ENCODE peak calls at places on chromosomes 3 and 15, in eight cellular contexts. One of them, this sample, is unnamed.

GRCh38 chr3:119333773-119334492 is 39.8 kb downstream of the ARHGAP31 start:
- DNase-seq in transverse colon: no peak
- DNase-seq in fibroblast of lung: no peak
- DNase-seq in prostate gland: no peak
- DNase-seq in lower leg skin: no peak
- DNase-seq in choroid plexus epithelial cell: no peak
- DNase-seq in heart left ventricle: peak; percentile 61
- DNase-seq in left ventricle myocardium inferior: peak; percentile 72
- DNase-seq in this sample: no peak

GRCh38 chr3:195236801-195237570 is 34.0 kb downstream of the XXYLT1 start:
- DNase-seq in transverse colon: no peak
- DNase-seq in fibroblast of lung: no peak
- DNase-seq in prostate gland: no peak
- DNase-seq in lower leg skin: peak; percentile 75
- DNase-seq in choroid plexus epithelial cell: no peak
- DNase-seq in heart left ventricle: no peak
- DNase-seq in left ventricle myocardium inferior: no peak
- DNase-seq in this sample: no peak

GRCh38 chr15:48202068-48202467 is 4.0 kb upstream of the SLC12A1 start:
- DNase-seq in transverse colon: no peak
- DNase-seq in fibroblast of lung: no peak
- DNase-seq in prostate gland: no peak
- DNase-seq in lower leg skin: no peak
- DNase-seq in choroid plexus epithelial cell: no peak
- DNase-seq in heart left ventricle: no peak
- DNase-seq in left ventricle myocardium inferior: no peak
- DNase-seq in this sample: no peak

GRCh38 chr15:65476942-65477341 is 40.5 kb downstream of the DPP8 start:
- DNase-seq in transverse colon: no peak
- DNase-seq in fibroblast of lung: peak; percentile 90
- DNase-seq in prostate gland: no peak
- DNase-seq in lower leg skin: no peak
- DNase-seq in choroid plexus epithelial cell: peak; percentile 86
- DNase-seq in heart left ventricle: no peak
- DNase-seq in left ventricle myocardium inferior: no peak
- DNase-seq in this sample: peak; percentile 72

GRCh38 chr3:15556512-15556911 is 35.0 kb upstream of the COLQ start:
- DNase-seq in transverse colon: no peak
- DNase-seq in fibroblast of lung: no peak
- DNase-seq in prostate gland: no peak
- DNase-seq in lower leg skin: no peak
- DNase-seq in choroid plexus epithelial cell: no peak
- DNase-seq in heart left ventricle: no peak
- DNase-seq in left ventricle myocardium inferior: no peak
- DNase-seq in this sample: no peak

GRCh38 chr15:60580650-60581415 is 101.9 kb upstream of the ICE2 start:
- DNase-seq in transverse colon: no peak
- DNase-seq in fibroblast of lung: no peak
- DNase-seq in prostate gland: no peak
- DNase-seq in lower leg skin: no peak
- DNase-seq in choroid plexus epithelial cell: peak; percentile 88
- DNase-seq in heart left ventricle: no peak
- DNase-seq in left ventricle myocardium inferior: no peak
- DNase-seq in this sample: no peak

GRCh38 chr3:101574388-101575156 is 592 bp downstream of the PCNP start:
- DNase-seq in transverse colon: peak; percentile 44
- DNase-seq in fibroblast of lung: peak; percentile 61
- DNase-seq in prostate gland: peak; percentile 46
- DNase-seq in lower leg skin: peak; percentile 89
- DNase-seq in choroid plexus epithelial cell: peak; percentile 58
- DNase-seq in heart left ventricle: peak; percentile 55
- DNase-seq in left ventricle myocardium inferior: peak; percentile 43
- DNase-seq in this sample: peak; percentile 45

GRCh38 chr3:195900426-195901355 is 7.7 kb downstream of the TNK2 start:
- DNase-seq in transverse colon: peak; percentile 46
- DNase-seq in fibroblast of lung: peak; percentile 56
- DNase-seq in prostate gland: no peak
- DNase-seq in lower leg skin: no peak
- DNase-seq in choroid plexus epithelial cell: no peak
- DNase-seq in heart left ventricle: peak; percentile 61
- DNase-seq in left ventricle myocardium inferior: peak; percentile 57
- DNase-seq in this sample: no peak

GRCh38 chr3:40731445-40731844 is 206.7 kb downstream of the ZNF621 start:
- DNase-seq in transverse colon: no peak
- DNase-seq in fibroblast of lung: no peak
- DNase-seq in prostate gland: no peak
- DNase-seq in lower leg skin: no peak
- DNase-seq in choroid plexus epithelial cell: no peak
- DNase-seq in heart left ventricle: no peak
- DNase-seq in left ventricle myocardium inferior: no peak
- DNase-seq in this sample: no peak

GRCh38 chr15:72685925-72686794 is at the start of the genes BBS4 and HIGD2B:
- DNase-seq in transverse colon: peak; percentile 92
- DNase-seq in fibroblast of lung: peak; percentile 83
- DNase-seq in prostate gland: peak; percentile 86
- DNase-seq in lower leg skin: peak; percentile 97
- DNase-seq in choroid plexus epithelial cell: peak; percentile 85
- DNase-seq in heart left ventricle: peak; percentile 89
- DNase-seq in left ventricle myocardium inferior: peak; percentile 88
- DNase-seq in this sample: peak; percentile 80

GRCh38 chr3:50352762-50353161 is 2.1 kb downstream of the CYB561D2 start:
- DNase-seq in transverse colon: no peak
- DNase-seq in fibroblast of lung: no peak
- DNase-seq in prostate gland: no peak
- DNase-seq in lower leg skin: no peak
- DNase-seq in choroid plexus epithelial cell: peak; percentile 48
- DNase-seq in heart left ventricle: no peak
- DNase-seq in left ventricle myocardium inferior: no peak
- DNase-seq in this sample: no peak

GRCh38 chr15:68022061-68022460 is 32.1 kb upstream of the PIAS1 start:
- DNase-seq in transverse colon: peak; percentile 28
- DNase-seq in fibroblast of lung: no peak
- DNase-seq in prostate gland: peak; percentile 45
- DNase-seq in lower leg skin: no peak
- DNase-seq in choroid plexus epithelial cell: no peak
- DNase-seq in heart left ventricle: no peak
- DNase-seq in left ventricle myocardium inferior: peak; percentile 32
- DNase-seq in this sample: no peak

GRCh38 chr3:147333098-147333497 is 73.2 kb downstream of the ZIC4 start:
- DNase-seq in transverse colon: no peak
- DNase-seq in fibroblast of lung: no peak
- DNase-seq in prostate gland: no peak
- DNase-seq in lower leg skin: no peak
- DNase-seq in choroid plexus epithelial cell: no peak
- DNase-seq in heart left ventricle: no peak
- DNase-seq in left ventricle myocardium inferior: no peak
- DNase-seq in this sample: no peak

GRCh38 chr3:17577795-17578520 is 164.5 kb downstream of the TBC1D5 start:
- DNase-seq in transverse colon: no peak
- DNase-seq in fibroblast of lung: peak; percentile 15
- DNase-seq in prostate gland: no peak
- DNase-seq in lower leg skin: no peak
- DNase-seq in choroid plexus epithelial cell: peak; percentile 9
- DNase-seq in heart left ventricle: no peak
- DNase-seq in left ventricle myocardium inferior: no peak
- DNase-seq in this sample: no peak

GRCh38 chr15:44468713-44469385 is 41.4 kb downstream of the CTDSPL2 start:
- DNase-seq in transverse colon: no peak
- DNase-seq in fibroblast of lung: peak; percentile 65
- DNase-seq in prostate gland: no peak
- DNase-seq in lower leg skin: no peak
- DNase-seq in choroid plexus epithelial cell: peak; percentile 66
- DNase-seq in heart left ventricle: no peak
- DNase-seq in left ventricle myocardium inferior: no peak
- DNase-seq in this sample: peak; percentile 65

GRCh38 chr3:33377489-33377888 is 62.7 kb downstream of the UBP1 start:
- DNase-seq in transverse colon: no peak
- DNase-seq in fibroblast of lung: no peak
- DNase-seq in prostate gland: no peak
- DNase-seq in lower leg skin: no peak
- DNase-seq in choroid plexus epithelial cell: no peak
- DNase-seq in heart left ventricle: no peak
- DNase-seq in left ventricle myocardium inferior: no peak
- DNase-seq in this sample: no peak

GRCh38 chr15:100120111-100120510 is 221.7 kb downstream of the ADAMTS17 start:
- DNase-seq in transverse colon: no peak
- DNase-seq in fibroblast of lung: no peak
- DNase-seq in prostate gland: no peak
- DNase-seq in lower leg skin: no peak
- DNase-seq in choroid plexus epithelial cell: no peak
- DNase-seq in heart left ventricle: no peak
- DNase-seq in left ventricle myocardium inferior: no peak
- DNase-seq in this sample: no peak

GRCh38 chr3:100769693-100770092 is 60.4 kb downstream of the TFG start:
- DNase-seq in transverse colon: no peak
- DNase-seq in fibroblast of lung: no peak
- DNase-seq in prostate gland: no peak
- DNase-seq in lower leg skin: no peak
- DNase-seq in choroid plexus epithelial cell: no peak
- DNase-seq in heart left ventricle: no peak
- DNase-seq in left ventricle myocardium inferior: no peak
- DNase-seq in this sample: no peak

GRCh38 chr3:39096775-39097174 is 10.7 kb downstream of the GORASP1 start:
- DNase-seq in transverse colon: no peak
- DNase-seq in fibroblast of lung: no peak
- DNase-seq in prostate gland: no peak
- DNase-seq in lower leg skin: no peak
- DNase-seq in choroid plexus epithelial cell: peak; percentile 56
- DNase-seq in heart left ventricle: no peak
- DNase-seq in left ventricle myocardium inferior: no peak
- DNase-seq in this sample: peak; percentile 16

GRCh38 chr3:172097585-172097984 is 58.2 kb downstream of the FNDC3B start:
- DNase-seq in transverse colon: no peak
- DNase-seq in fibroblast of lung: no peak
- DNase-seq in prostate gland: no peak
- DNase-seq in lower leg skin: no peak
- DNase-seq in choroid plexus epithelial cell: no peak
- DNase-seq in heart left ventricle: no peak
- DNase-seq in left ventricle myocardium inferior: no peak
- DNase-seq in this sample: no peak

GRCh38 chr3:172096881-172097420 is 57.6 kb downstream of the FNDC3B start:
- DNase-seq in transverse colon: no peak
- DNase-seq in fibroblast of lung: peak; percentile 74
- DNase-seq in prostate gland: no peak
- DNase-seq in lower leg skin: no peak
- DNase-seq in choroid plexus epithelial cell: peak; percentile 80
- DNase-seq in heart left ventricle: no peak
- DNase-seq in left ventricle myocardium inferior: no peak
- DNase-seq in this sample: peak; percentile 71

GRCh38 chr3:172092658-172093057 is 53.3 kb downstream of the FNDC3B start:
- DNase-seq in transverse colon: no peak
- DNase-seq in fibroblast of lung: no peak
- DNase-seq in prostate gland: no peak
- DNase-seq in lower leg skin: no peak
- DNase-seq in choroid plexus epithelial cell: no peak
- DNase-seq in heart left ventricle: no peak
- DNase-seq in left ventricle myocardium inferior: no peak
- DNase-seq in this sample: peak; percentile 30

GRCh38 chr3:172098698-172099494 is 59.5 kb downstream of the FNDC3B start:
- DNase-seq in transverse colon: no peak
- DNase-seq in fibroblast of lung: no peak
- DNase-seq in prostate gland: no peak
- DNase-seq in lower leg skin: no peak
- DNase-seq in choroid plexus epithelial cell: peak; percentile 48
- DNase-seq in heart left ventricle: no peak
- DNase-seq in left ventricle myocardium inferior: no peak
- DNase-seq in this sample: no peak

GRCh38 chr3:172094621-172095557 is 55.5 kb downstream of the FNDC3B start:
- DNase-seq in transverse colon: peak; percentile 49
- DNase-seq in fibroblast of lung: peak; percentile 28
- DNase-seq in prostate gland: no peak
- DNase-seq in lower leg skin: no peak
- DNase-seq in choroid plexus epithelial cell: peak; percentile 46
- DNase-seq in heart left ventricle: no peak
- DNase-seq in left ventricle myocardium inferior: no peak
- DNase-seq in this sample: peak; percentile 34
- TF ChIP-seq CTCF in transverse colon: no peak
- TF ChIP-seq CTCF in fibroblast of lung: no peak
- TF ChIP-seq CTCF in prostate gland: no peak
- TF ChIP-seq CTCF in lower leg skin: no peak
- TF ChIP-seq CTCF in choroid plexus epithelial cell: peak; percentile 30
- TF ChIP-seq CTCF in heart left ventricle: no peak
- TF ChIP-seq CTCF in left ventricle myocardium inferior: peak; percentile 12
- TF ChIP-seq CTCF in this sample: peak; percentile 37

GRCh38 chr3:141489184-141489583 is 2.4 kb downstream of the RASA2 start:
- DNase-seq in transverse colon: no peak
- DNase-seq in fibroblast of lung: no peak
- DNase-seq in prostate gland: no peak
- DNase-seq in lower leg skin: no peak
- DNase-seq in choroid plexus epithelial cell: no peak
- DNase-seq in heart left ventricle: no peak
- DNase-seq in left ventricle myocardium inferior: no peak
- DNase-seq in this sample: no peak
- H3K4me3 ChIP-seq in transverse colon: no peak overlapping the region
- H3K4me3 ChIP-seq in fibroblast of lung: no peak overlapping the region
- H3K4me3 ChIP-seq in prostate gland: no peak overlapping the region
- H3K4me3 ChIP-seq in lower leg skin: no peak overlapping the region
- H3K4me3 ChIP-seq in choroid plexus epithelial cell: no peak overlapping the region
- H3K4me3 ChIP-seq in heart left ventricle: no peak overlapping the region
- H3K4me3 ChIP-seq in left ventricle myocardium inferior: no peak overlapping the region
- H3K4me3 ChIP-seq in this sample: no peak overlapping the region

GRCh38 chr3:93931597-93932229 is 42.0 kb downstream of the PROS1 start:
- DNase-seq in transverse colon: no peak
- DNase-seq in fibroblast of lung: peak; percentile 26
- DNase-seq in prostate gland: no peak
- DNase-seq in lower leg skin: no peak
- DNase-seq in choroid plexus epithelial cell: no peak
- DNase-seq in heart left ventricle: no peak
- DNase-seq in left ventricle myocardium inferior: no peak
- DNase-seq in this sample: no peak
- TF ChIP-seq CTCF in transverse colon: no peak
- TF ChIP-seq CTCF in fibroblast of lung: no peak
- TF ChIP-seq CTCF in prostate gland: no peak
- TF ChIP-seq CTCF in lower leg skin: no peak
- TF ChIP-seq CTCF in choroid plexus epithelial cell: no peak
- TF ChIP-seq CTCF in heart left ventricle: no peak
- TF ChIP-seq CTCF in left ventricle myocardium inferior: no peak
- TF ChIP-seq CTCF in this sample: no peak

DNA sequence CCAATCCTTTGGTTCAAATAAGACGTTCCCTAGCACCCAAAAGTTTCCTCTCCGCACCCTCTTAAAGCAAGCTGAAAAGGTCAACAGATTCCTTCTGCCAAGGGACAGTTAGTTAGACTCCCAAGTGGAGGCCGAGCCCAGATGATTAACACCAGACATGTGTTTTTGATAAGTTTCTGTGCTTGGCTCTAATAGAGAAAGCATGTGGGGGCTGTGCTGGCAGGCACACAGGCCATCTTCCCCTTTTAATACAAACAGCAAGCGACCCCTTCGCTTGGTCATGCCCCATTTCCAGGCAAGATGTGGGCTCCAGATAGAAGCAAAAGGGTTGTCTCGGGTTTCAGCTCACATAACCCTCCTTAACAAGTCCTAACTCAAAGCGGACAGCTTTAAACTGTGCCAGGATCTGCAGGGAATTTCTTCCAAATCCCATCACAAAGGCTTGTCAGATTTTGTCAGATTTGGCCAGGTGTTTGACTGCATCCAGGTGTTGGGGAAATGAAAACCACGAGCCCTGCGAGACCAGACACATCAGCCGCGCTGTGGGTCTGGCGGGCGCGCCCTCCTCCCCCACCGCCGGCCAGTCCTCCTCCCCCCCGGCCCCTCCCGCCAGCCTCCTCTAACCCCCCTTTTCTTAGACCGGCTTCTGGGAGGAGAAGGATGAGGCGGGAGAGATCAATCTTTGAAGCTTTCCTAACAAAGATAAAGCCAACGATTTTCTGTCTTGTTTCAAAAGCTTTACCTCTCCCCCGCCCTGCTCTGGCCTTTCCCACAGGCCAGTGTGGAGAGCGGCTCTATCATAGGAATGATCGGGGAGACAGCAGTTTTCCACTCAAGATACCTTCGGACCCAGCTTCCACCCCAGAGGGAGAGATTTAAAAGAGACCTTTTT is 3.4 kb downstream of the HES1 start:
- DNase-seq in transverse colon: no peak
- DNase-seq in fibroblast of lung: no peak
- DNase-seq in prostate gland: peak; percentile 77
- DNase-seq in lower leg skin: no peak
- DNase-seq in choroid plexus epithelial cell: peak; percentile 79
- DNase-seq in heart left ventricle: peak; percentile 54
- DNase-seq in left ventricle myocardium inferior: peak; percentile 33
- DNase-seq in this sample: peak; percentile 67
- H3K4me3 ChIP-seq in transverse colon: no peak overlapping the region
- H3K4me3 ChIP-seq in fibroblast of lung: no peak overlapping the region
- H3K4me3 ChIP-seq in prostate gland: peak overlapping the region; percentile 71
- H3K4me3 ChIP-seq in lower leg skin: no peak overlapping the region
- H3K4me3 ChIP-seq in choroid plexus epithelial cell: peak overlapping the region; percentile 67
- H3K4me3 ChIP-seq in heart left ventricle: peak overlapping the region; percentile 7
- H3K4me3 ChIP-seq in left ventricle myocardium inferior: peak overlapping the region; percentile 86
- H3K4me3 ChIP-seq in this sample: peak overlapping the region; percentile 94

This sample was measured in brain microvascular endothelial cell.